ENCODE peak calls at places on chromosomes 12 and 14, in four cellular contexts. Q is fibroblast of mammary gland; L is activated T-cell treated with anti-CD3 and anti-CD28 coated beads, Interleukin-2, amount 50 U/mL, for 48 hours; G is HFFc6. C is an unnamed sample.

GRCh38 chr12:10716704-10717315 is 6.3 kb downstream of the YBX3 start:
- DNase-seq in Q (peak; percentile 92), L (no peak), G (peak; percentile 84), C (no peak)

GRCh38 chr14:74508844-74509428 is 15.4 kb downstream of the ISCA2 start:
- DNase-seq in Q (no peak), L (no peak), G (no peak), C (no peak)

GRCh38 chr12:14621821-14622220 is 54.1 kb upstream of the PLBD1 start:
- DNase-seq in Q (no peak), L (no peak), G (no peak), C (no peak)

GRCh38 chr12:100504820-100505219 is 31.2 kb downstream of the NR1H4 start:
- DNase-seq in Q (no peak), L (no peak), G (no peak), C (no peak)

GRCh38 chr12:52506858-52507715 is 13.1 kb downstream of the KRT5 start:
- DNase-seq in Q (peak; percentile 75), L (no peak), G (peak; percentile 46), C (no peak)

GRCh38 chr14:24798911-24799310 is 164.9 kb upstream of the GZMB start:
- DNase-seq in Q (no peak), L (no peak), G (no peak), C (no peak)

GRCh38 chr12:115507951-115508722 is 769.4 kb downstream of the MED13L start:
- DNase-seq in Q (no peak), L (no peak), G (no peak), C (no peak)

GRCh38 chr12:89862511-89863331 is 154.1 kb upstream of the ATP2B1 start:
- DNase-seq in Q (no peak), L (peak; percentile 47), G (no peak), C (peak; percentile 32)

GRCh38 chr12:122886851-122887816 is 8.8 kb downstream of the VPS37B start:
- DNase-seq in Q (peak; percentile 80), L (peak; percentile 76), G (peak; percentile 43), C (peak; percentile 64)

GRCh38 chr14:90837355-90837754 is 21.1 kb upstream of the TTC7B start:
- DNase-seq in Q (no peak), L (no peak), G (peak; percentile 59), C (no peak)

GRCh38 chr12:52744493-52745156 is 32.5 kb downstream of the KRT76 start:
- DNase-seq in Q (no peak), L (no peak), G (no peak), C (no peak)

GRCh38 chr14:58077621-58078020 is 74.4 kb downstream of the ARMH4 start:
- DNase-seq in Q (peak; percentile 22), L (no peak), G (peak; percentile 29), C (no peak)

GRCh38 chr14:47619397-47619796 is 56.0 kb downstream of the MDGA2 start:
- DNase-seq in Q (no peak), L (no peak), G (no peak), C (no peak)

GRCh38 chr12:14952295-14952995 is 9.0 kb downstream of the ARHGDIB start:
- DNase-seq in Q (peak; percentile 90), L (peak; percentile 48), G (peak; percentile 92), C (no peak)

GRCh38 chr14:70981005-70981952 is 74.0 kb downstream of the PCNX1 start:
- DNase-seq in Q (no peak), L (no peak), G (no peak), C (no peak)

GRCh38 chr14:89543420-89543790 is 126.4 kb upstream of the FOXN3 start:
- DNase-seq in Q (no peak), L (no peak), G (no peak), C (no peak)

GRCh38 chr12:67750528-67751183 is 102.1 kb downstream of the DYRK2 start:
- DNase-seq in Q (no peak), L (no peak), G (peak; percentile 24), C (no peak)

GRCh38 chr14:59055439-59056045 is 132.9 kb upstream of the DAAM1 start:
- DNase-seq in Q (peak; percentile 65), L (no peak), G (peak; percentile 63), C (peak; percentile 4)

GRCh38 chr12:91604897-91605296 is 422.3 kb upstream of the DCN start:
- DNase-seq in Q (no peak), L (no peak), G (no peak), C (no peak)

GRCh38 chr14:104593710-104594121 is 10.9 kb downstream of the TMEM179 start:
- DNase-seq in Q (no peak), L (no peak), G (no peak), C (no peak)

GRCh38 chr14:61350427-61350826 is 29.0 kb downstream of the PRKCH start:
- DNase-seq in Q (no peak), L (no peak), G (no peak), C (no peak)

GRCh38 chr12:121490401-121491257 is 90.2 kb downstream of the KDM2B start:
- DNase-seq in Q (no peak), L (no peak), G (no peak), C (no peak)

GRCh38 chr14:65361920-65362319 is 50.6 kb upstream of the FUT8 start:
- DNase-seq in Q (peak; percentile 88), L (no peak), G (no peak), C (no peak)

GRCh38 chr12:57192920-57193319 is 23.7 kb upstream of the NXPH4 start:
- DNase-seq in Q (peak; percentile 68), L (no peak), G (no peak), C (no peak)

GRCh38 chr12:109760031-109760929 is 46.7 kb downstream of the FAM222A start:
- DNase-seq in Q (no peak), L (no peak), G (no peak), C (no peak)

GRCh38 chr12:105083551-105084105 is 630 bp downstream of the ALDH1L2 start:
- DNase-seq in Q (peak; percentile 71), L (peak; percentile 34), G (peak; percentile 71), C (peak; percentile 13)

GRCh38 chr14:65599375-65599774 is 186.8 kb downstream of the FUT8 start:
- DNase-seq in Q (no peak), L (no peak), G (peak; percentile 16), C (no peak)

GRCh38 chr14:68968051-68968450 is 11.1 kb downstream of the ACTN1 start:
- DNase-seq in Q (no peak), L (peak; percentile 60), G (no peak), C (no peak)

GRCh38 chr14:101554991-101555668 is 6.2 kb upstream of the DIO3 start:
- DNase-seq in Q (no peak), L (no peak), G (no peak), C (no peak)

GRCh38 chr14:64720190-64720589 is 16.0 kb downstream of the PLEKHG3 start:
- DNase-seq in Q (peak; percentile 83), L (no peak), G (peak; percentile 77), C (no peak)

GRCh38 chr12:107372229-107372658 is 278.9 kb upstream of the CRY1 start:
- DNase-seq in Q (no peak), L (peak; percentile 45), G (no peak), C (peak; percentile 22)

GRCh38 chr12:48040294-48040820 is 36.1 kb upstream of the COL2A1 start:
- DNase-seq in Q (no peak), L (no peak), G (no peak), C (no peak)